ENCODE peak calls at places on chromosomes 6 and 20, in five cellular contexts. One of them, this sample, is unnamed.
A peak's percentile ranks its signal among the peaks of the same experiment; 100 is the strongest.

GRCh38 chr6:122947355-122947754 is 48.7 kb upstream of the CLVS2 start:
- DNase-seq in SK-N-SH: peak; percentile 36
- DNase-seq in K562: peak; percentile 1
- DNase-seq in GM12878: no peak
- DNase-seq in HepG2: no peak
- DNase-seq in this sample: peak; percentile 58

GRCh38 chr6:147648936-147649335 is 140.4 kb downstream of the SAMD5 start:
- DNase-seq in SK-N-SH: no peak
- DNase-seq in K562: no peak
- DNase-seq in GM12878: no peak
- DNase-seq in HepG2: no peak
- DNase-seq in this sample: no peak

GRCh38 chr6:72941751-72942150 is 283.5 kb downstream of the KHDC1L start:
- DNase-seq in SK-N-SH: no peak
- DNase-seq in K562: no peak
- DNase-seq in GM12878: no peak
- DNase-seq in HepG2: no peak
- DNase-seq in this sample: no peak

GRCh38 chr6:75201901-75202672 is 3.8 kb downstream of the COL12A1 start:
- DNase-seq in SK-N-SH: peak; percentile 11
- DNase-seq in K562: no peak
- DNase-seq in GM12878: no peak
- DNase-seq in HepG2: no peak
- DNase-seq in this sample: no peak

GRCh38 chr6:94559829-94560537 is 1017.4 kb upstream of the MANEA start:
- DNase-seq in SK-N-SH: no peak
- DNase-seq in K562: no peak
- DNase-seq in GM12878: no peak
- DNase-seq in HepG2: no peak
- DNase-seq in this sample: no peak

GRCh38 chr6:34580707-34581560 is 24.8 kb upstream of the SPDEF start:
- DNase-seq in SK-N-SH: peak; percentile 64
- DNase-seq in K562: no peak
- DNase-seq in GM12878: no peak
- DNase-seq in HepG2: no peak
- DNase-seq in this sample: no peak

GRCh38 chr20:50744143-50744792 is 12.9 kb downstream of the PARD6B start:
- DNase-seq in SK-N-SH: peak; percentile 64
- DNase-seq in K562: peak; percentile 85
- DNase-seq in GM12878: no peak
- DNase-seq in HepG2: peak; percentile 96
- DNase-seq in this sample: peak; percentile 59

GRCh38 chr20:17785007-17785406 is 85.2 kb downstream of the BANF2 start:
- DNase-seq in SK-N-SH: no peak
- DNase-seq in K562: no peak
- DNase-seq in GM12878: no peak
- DNase-seq in HepG2: no peak
- DNase-seq in this sample: no peak

GRCh38 chr6:33335916-33336315 is 18.4 kb upstream of the ZBTB22 start:
- DNase-seq in SK-N-SH: no peak
- DNase-seq in K562: no peak
- DNase-seq in GM12878: no peak
- DNase-seq in HepG2: no peak
- DNase-seq in this sample: no peak

GRCh38 chr20:24981282-24981681 is 11.3 kb downstream of the APMAP start:
- DNase-seq in SK-N-SH: no peak
- DNase-seq in K562: no peak
- DNase-seq in GM12878: no peak
- DNase-seq in HepG2: no peak
- DNase-seq in this sample: no peak

GRCh38 chr6:7088076-7088742 is 19.6 kb upstream of the RREB1 start:
- DNase-seq in SK-N-SH: no peak
- DNase-seq in K562: no peak
- DNase-seq in GM12878: no peak
- DNase-seq in HepG2: no peak
- DNase-seq in this sample: no peak

GRCh38 chr6:169510871-169511270 is 191.0 kb downstream of the WDR27 start:
- DNase-seq in SK-N-SH: no peak
- DNase-seq in K562: no peak
- DNase-seq in GM12878: no peak
- DNase-seq in HepG2: no peak
- DNase-seq in this sample: no peak

GRCh38 chr6:170101281-170102035 is 189.4 kb downstream of the DLL1 start:
- DNase-seq in SK-N-SH: no peak
- DNase-seq in K562: no peak
- DNase-seq in GM12878: no peak
- DNase-seq in HepG2: no peak
- DNase-seq in this sample: no peak

GRCh38 chr6:122792796-122793195 is 3.7 kb downstream of the SMPDL3A start:
- DNase-seq in SK-N-SH: no peak
- DNase-seq in K562: no peak
- DNase-seq in GM12878: no peak
- DNase-seq in HepG2: no peak
- DNase-seq in this sample: no peak

GRCh38 chr20:11178946-11179654 is 505.3 kb upstream of the JAG1 start:
- DNase-seq in SK-N-SH: no peak
- DNase-seq in K562: no peak
- DNase-seq in GM12878: no peak
- DNase-seq in HepG2: peak; percentile 54
- DNase-seq in this sample: no peak

GRCh38 chr6:17679726-17680125 is 27.0 kb downstream of the NUP153 start:
- DNase-seq in SK-N-SH: no peak
- DNase-seq in K562: no peak
- DNase-seq in GM12878: no peak
- DNase-seq in HepG2: peak; percentile 48
- DNase-seq in this sample: no peak

GRCh38 chr20:32189691-32190607 is 17.6 kb downstream of the PLAGL2 start:
- DNase-seq in SK-N-SH: peak; percentile 92
- DNase-seq in K562: no peak
- DNase-seq in GM12878: no peak
- DNase-seq in HepG2: no peak
- DNase-seq in this sample: no peak

GRCh38 chr6:83371428-83371827 is 59.4 kb downstream of the ME1 start:
- DNase-seq in SK-N-SH: no peak
- DNase-seq in K562: no peak
- DNase-seq in GM12878: no peak
- DNase-seq in HepG2: no peak
- DNase-seq in this sample: no peak

GRCh38 chr6:38588631-38589366 is 50.9 kb downstream of the BTBD9 start:
- DNase-seq in SK-N-SH: no peak
- DNase-seq in K562: no peak
- DNase-seq in GM12878: no peak
- DNase-seq in HepG2: peak; percentile 74
- DNase-seq in this sample: no peak

GRCh38 chr6:6704423-6705060 is 116.0 kb downstream of the LY86 start:
- DNase-seq in SK-N-SH: no peak
- DNase-seq in K562: peak; percentile 79
- DNase-seq in GM12878: no peak
- DNase-seq in HepG2: no peak
- DNase-seq in this sample: no peak

GRCh38 chr6:24981385-24981758 is 45.6 kb upstream of the RIPOR2 start:
- DNase-seq in SK-N-SH: no peak
- DNase-seq in K562: no peak
- DNase-seq in GM12878: no peak
- DNase-seq in HepG2: no peak
- DNase-seq in this sample: no peak

GRCh38 chr20:10731190-10731955 is 57.6 kb upstream of the JAG1 start:
- DNase-seq in SK-N-SH: no peak
- DNase-seq in K562: no peak
- DNase-seq in GM12878: no peak
- DNase-seq in HepG2: no peak
- DNase-seq in this sample: no peak

GRCh38 chr20:25669826-25670422 is 26.7 kb downstream of the ZNF337 start:
- DNase-seq in SK-N-SH: peak; percentile 30
- DNase-seq in K562: no peak
- DNase-seq in GM12878: no peak
- DNase-seq in HepG2: peak; percentile 61
- DNase-seq in this sample: peak; percentile 30

GRCh38 chr6:978937-979685 is 286.2 kb upstream of the EXOC2 start:
- DNase-seq in SK-N-SH: no peak
- DNase-seq in K562: no peak
- DNase-seq in GM12878: no peak
- DNase-seq in HepG2: peak; percentile 27
- DNase-seq in this sample: no peak

GRCh38 chr6:149026530-149026942 is 279.7 kb downstream of the UST start:
- DNase-seq in SK-N-SH: peak; percentile 32
- DNase-seq in K562: peak; percentile 67
- DNase-seq in GM12878: no peak
- DNase-seq in HepG2: peak; percentile 48
- DNase-seq in this sample: peak; percentile 51

GRCh38 chr6:167705211-167705750 is 121.4 kb upstream of the AFDN start:
- DNase-seq in SK-N-SH: no peak
- DNase-seq in K562: no peak
- DNase-seq in GM12878: no peak
- DNase-seq in HepG2: no peak
- DNase-seq in this sample: no peak

GRCh38 chr6:167707686-167708500 is 118.8 kb upstream of the AFDN start:
- DNase-seq in SK-N-SH: no peak
- DNase-seq in K562: no peak
- DNase-seq in GM12878: no peak
- DNase-seq in HepG2: no peak
- DNase-seq in this sample: no peak

GRCh38 chr6:167708501-167709094 is 118.1 kb upstream of the AFDN start:
- DNase-seq in SK-N-SH: peak; percentile 7
- DNase-seq in K562: no peak
- DNase-seq in GM12878: no peak
- DNase-seq in HepG2: no peak
- DNase-seq in this sample: no peak

GRCh38 chr6:167704396-167704801 is 122.3 kb upstream of the AFDN start:
- DNase-seq in SK-N-SH: no peak
- DNase-seq in K562: no peak
- DNase-seq in GM12878: no peak
- DNase-seq in HepG2: no peak
- DNase-seq in this sample: peak; percentile 3

DNA sequence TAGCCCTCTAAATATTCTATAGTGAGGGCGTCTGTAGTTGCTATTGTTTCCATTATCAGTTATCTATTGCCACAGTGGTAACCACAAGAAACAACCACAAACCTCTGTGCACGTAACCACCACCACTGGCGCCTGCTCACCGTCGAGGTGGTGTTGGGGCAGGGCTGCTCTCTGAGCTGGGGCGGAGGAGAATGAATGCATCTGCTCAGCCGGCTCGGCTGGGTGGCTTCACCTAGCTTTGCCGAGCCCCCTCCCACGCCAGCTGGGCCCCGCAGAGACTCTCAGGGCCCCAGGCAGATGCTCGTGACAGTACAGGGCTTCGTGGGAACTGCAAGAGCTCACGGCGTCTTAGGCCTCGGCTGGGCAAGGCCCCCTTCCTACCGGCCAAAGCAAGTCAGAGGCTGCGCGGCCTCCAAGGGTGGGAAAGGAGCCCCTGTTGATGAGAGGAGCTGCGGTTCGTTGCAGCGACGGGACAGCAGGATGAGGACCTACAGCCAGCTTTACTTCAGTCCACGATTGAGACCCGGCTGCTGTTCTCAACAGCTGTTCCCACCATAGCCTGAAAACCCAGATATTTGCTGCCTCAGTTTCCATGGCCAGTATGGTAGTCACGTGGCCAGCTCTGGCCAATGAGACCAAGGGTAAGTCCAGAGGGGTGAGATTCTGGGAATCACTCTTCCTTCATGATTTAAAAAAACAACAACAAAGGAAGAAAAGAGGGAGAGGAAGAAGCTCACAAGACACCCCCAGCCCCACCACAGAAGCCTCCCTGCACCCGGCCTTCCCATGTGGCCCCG is 120.2 kb upstream of the AFDN start:
- DNase-seq in SK-N-SH: no peak
- DNase-seq in K562: peak; percentile 29
- DNase-seq in GM12878: peak; percentile 33
- DNase-seq in HepG2: no peak
- DNase-seq in this sample: no peak
- TF ChIP-seq FOXM1 in SK-N-SH: no peak
- TF ChIP-seq FOXM1 in K562: no peak
- TF ChIP-seq FOXM1 in GM12878: no peak
- TF ChIP-seq FOXM1 in HepG2: no peak
- TF ChIP-seq FOXM1 in this sample: no peak

DNA sequence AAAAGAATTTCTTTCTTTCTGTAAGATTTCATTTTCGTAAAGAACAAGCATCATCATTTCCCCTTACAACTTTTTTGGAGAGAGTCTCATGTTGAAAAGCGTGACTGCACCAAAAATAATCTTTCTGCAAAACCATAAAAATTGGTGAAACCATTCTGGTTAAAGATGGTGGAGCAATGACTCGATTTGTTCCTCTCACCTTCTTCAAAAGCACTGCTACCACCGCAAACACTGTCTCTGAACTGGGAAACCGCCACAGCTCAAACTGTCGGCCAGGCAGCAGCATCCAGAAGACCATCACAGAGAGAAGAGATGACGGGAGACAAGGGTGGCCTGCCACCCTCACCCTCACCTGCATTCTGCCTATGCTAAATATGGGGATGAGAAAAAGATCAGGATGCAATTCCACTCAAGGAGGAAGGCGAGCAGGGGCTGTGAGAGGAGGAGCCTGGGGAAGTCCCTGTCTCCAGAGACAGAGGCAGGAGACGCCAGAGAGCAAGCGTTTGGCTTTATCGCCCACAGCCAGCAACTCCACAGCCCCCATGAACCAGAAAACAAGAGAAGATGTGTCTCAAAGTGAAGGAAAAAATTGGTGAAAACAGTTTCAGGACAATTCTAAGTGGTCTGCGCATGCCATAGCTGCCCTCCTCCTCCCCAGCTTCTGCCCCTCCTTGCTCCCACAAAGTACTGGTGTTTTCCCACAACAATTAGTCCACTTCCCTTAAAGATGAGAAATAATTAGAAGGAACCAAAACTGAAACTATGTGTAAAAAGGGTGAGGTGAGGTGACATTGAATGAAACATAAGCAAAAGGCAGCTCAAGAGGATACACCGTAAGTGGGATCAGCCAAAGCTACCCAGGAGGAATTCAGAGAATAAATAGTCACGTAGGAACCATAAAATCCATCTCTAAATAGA is 255.5 kb downstream of the KIF16B start:
- DNase-seq in SK-N-SH: no peak
- DNase-seq in K562: no peak
- DNase-seq in GM12878: peak; percentile 63
- DNase-seq in HepG2: no peak
- DNase-seq in this sample: no peak
- TF ChIP-seq FOXM1 in SK-N-SH: no peak
- TF ChIP-seq FOXM1 in K562: no peak
- TF ChIP-seq FOXM1 in GM12878: no peak
- TF ChIP-seq FOXM1 in HepG2: no peak
- TF ChIP-seq FOXM1 in this sample: no peak

GRCh38 chr6:44072959-44073611 is 54.2 kb downstream of the MRPL14 start:
- DNase-seq in SK-N-SH: peak; percentile 95
- DNase-seq in K562: peak; percentile 97
- DNase-seq in GM12878: no peak
- DNase-seq in HepG2: peak; percentile 82
- DNase-seq in this sample: peak; percentile 91
- TF ChIP-seq FOXM1 in SK-N-SH: no peak
- TF ChIP-seq FOXM1 in K562: no peak
- TF ChIP-seq FOXM1 in GM12878: no peak
- TF ChIP-seq FOXM1 in HepG2: no peak
- TF ChIP-seq FOXM1 in this sample: no peak

DNA sequence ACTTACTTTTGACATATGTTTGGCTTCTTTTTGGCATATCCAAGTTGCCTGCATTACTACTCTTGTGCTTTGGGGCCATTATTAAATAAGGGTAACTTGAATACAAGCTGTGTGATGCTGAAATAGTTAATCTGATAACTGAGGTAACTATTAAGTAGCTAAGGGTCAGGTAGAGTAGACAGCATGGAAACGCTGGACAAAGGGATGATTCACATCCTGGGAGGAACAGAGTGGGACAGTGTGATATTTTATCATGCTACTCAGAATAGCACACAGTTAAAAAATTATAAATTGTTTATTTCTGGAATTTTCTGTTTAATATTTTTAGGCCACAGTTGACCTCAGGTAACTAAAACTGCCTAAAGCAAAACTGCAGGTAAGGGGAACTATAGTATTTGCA is 483.9 kb downstream of the RFPL4B start:
- DNase-seq in SK-N-SH: no peak
- DNase-seq in K562: no peak
- DNase-seq in GM12878: no peak
- DNase-seq in HepG2: no peak
- DNase-seq in this sample: no peak
- TF ChIP-seq FOXM1 in SK-N-SH: no peak
- TF ChIP-seq FOXM1 in K562: no peak
- TF ChIP-seq FOXM1 in GM12878: no peak
- TF ChIP-seq FOXM1 in HepG2: no peak
- TF ChIP-seq FOXM1 in this sample: no peak

This sample was measured in HEK293T.